ENCODE peak calls at places on chromosomes 4 and X, in seven cellular contexts. O is spleen, Q is ovary, F is tibial nerve, V is ascending aorta, U is right lobe of liver, X is pancreas. A is an unnamed sample. For H3K4me1, the result is how much of the 10 kb centered on the place peaks cover.

GRCh38 chr4:34709564-34709963 is 1534.8 kb downstream of the ARAP2 start:
- DNase-seq in Q (no peak), X (no peak), V (no peak), F (no peak), U (no peak), O (no peak), A (no peak)

GRCh38 chr4:182206916-182207315 is 36.3 kb upstream of the TENM3 start:
- DNase-seq in Q (no peak), X (no peak), V (no peak), F (no peak), O (no peak), U (no peak), A (no peak)

GRCh38 chrX:64206556-64207162 is 1.2 kb upstream of the AMER1 start:
- DNase-seq in X (peak), U (peak), V (no peak), O (no peak), F (no peak), Q (peak), A (peak)

GRCh38 chrX:134364711-134365110 is 95.3 kb upstream of the HPRT1 start:
- DNase-seq in X (no peak), O (no peak), F (no peak), V (no peak), U (no peak), Q (no peak), A (no peak)

GRCh38 chrX:9662148-9662547 is 103.5 kb downstream of the GPR143 start:
- DNase-seq in X (no peak), Q (no peak), F (no peak), O (no peak), V (no peak), U (no peak), A (no peak)

GRCh38 chr4:110270492-110271197 is 72.2 kb upstream of the ELOVL6 start:
- DNase-seq in F (no peak), Q (no peak), V (no peak), O (no peak), U (no peak), X (no peak), A (no peak)

GRCh38 chr4:34721835-34722234 is 1522.5 kb downstream of the ARAP2 start:
- DNase-seq in V (no peak), O (no peak), F (no peak), X (no peak), Q (no peak), U (no peak), A (no peak)

GRCh38 chrX:104668550-104668949 is 102.6 kb downstream of the IL1RAPL2 start:
- DNase-seq in X (no peak), Q (no peak), V (no peak), O (no peak), F (no peak), U (no peak), A (no peak)

GRCh38 chr4:26826721-26827120 is 33.9 kb upstream of the STIM2 start:
- DNase-seq in Q (no peak), V (no peak), O (no peak), F (no peak), X (peak), U (no peak), A (no peak)

GRCh38 chr4:150004481-150004880 is 73.8 kb upstream of the DCLK2 start:
- DNase-seq in Q (no peak), O (no peak), V (no peak), X (no peak), U (no peak), F (no peak), A (no peak)

GRCh38 chr4:212438-213174 is 88.3 kb downstream of the ZNF718 start:
- DNase-seq in Q (peak), F (no peak), U (peak), X (peak), V (peak), O (peak), A (peak)

GRCh38 chr4:180926277-180926676 is 1316.9 kb upstream of the TENM3 start:
- DNase-seq in O (no peak), Q (no peak), V (no peak), X (no peak), U (no peak), F (no peak), A (no peak)

GRCh38 chr4:129240816-129241215 is 144.9 kb downstream of the C4orf33 start:
- DNase-seq in U (peak), X (peak), V (no peak), F (no peak), Q (no peak), O (no peak), A (no peak)

GRCh38 chrX:10922841-10923240 is 188.3 kb upstream of the HCCS start:
- DNase-seq in Q (no peak), U (no peak), F (no peak), O (no peak), X (no peak), V (no peak), A (no peak)

GRCh38 chrX:130108647-130109428 is 1.5 kb downstream of the ELF4 start:
- DNase-seq in Q (no peak), X (no peak), V (no peak), O (peak), F (no peak), U (no peak), A (peak)

GRCh38 chr4:186622788-186623464 is 67.6 kb upstream of the MTNR1A start:
- DNase-seq in X (no peak), V (no peak), F (no peak), Q (no peak), U (no peak), O (no peak), A (peak)

GRCh38 chrX:74119016-74119910 is 184.7 kb upstream of the ZCCHC13 start:
- DNase-seq in F (no peak), Q (no peak), X (no peak), O (no peak), V (no peak), U (no peak), A (no peak)

GRCh38 chr4:42570221-42570620 is 86.7 kb downstream of the ATP8A1 start:
- DNase-seq in Q (no peak), V (no peak), X (peak), F (no peak), O (no peak), U (no peak), A (peak)

GRCh38 chr4:172826866-172827265 is 341.7 kb upstream of the GALNT7 start:
- DNase-seq in X (no peak), V (no peak), U (no peak), O (no peak), Q (no peak), F (no peak), A (no peak)

GRCh38 chrX:9166566-9166909 is 132.6 kb upstream of the FAM9B start:
- DNase-seq in O (no peak), U (peak), F (no peak), V (no peak), X (no peak), Q (no peak), A (no peak)

GRCh38 chr4:124427095-124427767 is 285.3 kb downstream of the ANKRD50 start:
- DNase-seq in U (peak), Q (no peak), F (no peak), V (no peak), X (no peak), O (no peak), A (peak)

GRCh38 chrX:18855919-18856644 is 127.8 kb downstream of the PHKA2 start:
- DNase-seq in U (no peak), V (no peak), Q (no peak), F (no peak), O (no peak), X (no peak), A (no peak)

GRCh38 chr4:151266542-151266941 is 10.4 kb upstream of the PRSS48 start:
- DNase-seq in O (no peak), F (no peak), V (no peak), U (no peak), Q (no peak), X (no peak), A (no peak)

GRCh38 chr4:68011684-68012083 is 48.4 kb upstream of the TMPRSS11A start:
- DNase-seq in Q (no peak), F (no peak), U (no peak), X (no peak), V (no peak), O (no peak), A (no peak)

GRCh38 chr4:75973770-75974169 is 17.0 kb downstream of the SDAD1 start:
- DNase-seq in X (no peak), U (no peak), F (no peak), V (no peak), O (no peak), Q (no peak), A (no peak)

GRCh38 chrX:132435222-132435621 is 53.6 kb downstream of the MBNL3 start:
- DNase-seq in F (no peak), V (no peak), U (no peak), Q (no peak), O (no peak), X (no peak), A (no peak)

GRCh38 chrX:134725103-134725690 is 66.9 kb upstream of the PLAC1 start:
- DNase-seq in Q (no peak), V (no peak), X (no peak), O (no peak), F (no peak), U (no peak), A (no peak)

GRCh38 chr4:98226396-98226795 is 34.8 kb upstream of the RAP1GDS1 start:
- DNase-seq in V (no peak), U (peak), O (no peak), X (no peak), F (no peak), Q (no peak), A (no peak)

GRCh38 chr4:139018971-139019758 is 3.6 kb downstream of the NOCT start:
- DNase-seq in O (no peak), Q (no peak), F (no peak), X (no peak), U (no peak), V (no peak), A (no peak)

GRCh38 chrX:139203681-139204575 is 326.6 kb upstream of the F9 start:
- DNase-seq in Q (peak), U (no peak), F (no peak), V (no peak), X (no peak), O (peak), A (peak)
- H3K4me3 ChIP-seq in Q (peak), U (peak), F (peak), V (peak), X (no peak), O (peak), A (peak)

DNA sequence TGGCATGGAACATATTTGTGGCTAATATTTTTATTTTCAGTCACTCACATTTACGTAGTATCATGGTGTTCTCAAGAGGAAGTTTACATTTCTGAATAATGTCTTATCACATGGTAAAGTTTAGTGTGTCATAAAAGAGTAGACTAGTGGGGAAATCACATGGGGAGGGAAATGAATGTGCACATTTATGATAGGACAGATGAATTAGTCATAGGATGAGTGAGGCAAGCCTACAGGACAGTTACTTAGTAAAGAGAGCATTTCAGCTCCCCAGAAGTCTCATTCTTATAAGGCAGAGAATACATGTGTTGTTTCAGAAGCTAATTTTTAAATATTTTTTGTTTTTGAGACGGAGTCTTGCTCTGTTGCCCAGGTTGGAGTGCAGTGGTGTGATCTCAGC is 6.2 kb downstream of the GK start:
- DNase-seq in F (no peak), X (no peak), U (no peak), V (no peak), O (no peak), Q (no peak), A (no peak)
- H3K27ac ChIP-seq in F (no peak), X (no peak), U (no peak), V (no peak), O (no peak), Q (no peak), A (no peak)

GRCh38 chr4:163611784-163612445 is 117.4 kb downstream of the TMA16 start:
- DNase-seq in O (no peak), F (no peak), U (no peak), V (no peak), X (no peak), Q (no peak), A (no peak)

GRCh38 chr4:163613375-163613774 is 118.9 kb downstream of the TMA16 start:
- DNase-seq in V (no peak), X (no peak), Q (no peak), F (no peak), O (no peak), U (no peak), A (no peak)

GRCh38 chr4:163611172-163611571 is 116.7 kb downstream of the TMA16 start:
- DNase-seq in Q (no peak), U (no peak), X (no peak), V (no peak), O (no peak), F (no peak), A (no peak)

GRCh38 chr4:163612762-163613161 is 118.3 kb downstream of the TMA16 start:
- DNase-seq in X (no peak), O (no peak), Q (no peak), V (no peak), F (no peak), U (no peak), A (no peak)

DNA sequence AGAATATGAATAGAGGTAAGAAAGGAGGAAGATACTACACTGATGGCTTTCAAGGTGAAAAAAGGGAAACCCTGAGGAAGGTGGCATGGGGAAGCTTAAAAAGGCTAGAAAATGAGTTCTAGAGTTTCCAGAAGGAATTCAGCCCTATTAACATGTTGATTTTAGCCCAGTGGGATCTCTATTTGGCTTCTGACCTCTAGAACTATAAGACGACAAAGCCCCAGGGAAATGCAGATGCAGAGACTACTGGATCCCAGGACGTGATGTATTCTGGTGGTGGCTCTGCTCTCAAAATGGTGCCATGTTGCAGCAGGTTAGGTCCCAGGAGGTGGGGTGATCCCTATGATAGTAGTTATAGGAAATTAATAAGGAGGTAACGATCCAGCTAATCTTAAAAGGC is 120.4 kb downstream of the TMA16 start:
- DNase-seq in X (no peak), V (no peak), O (no peak), Q (no peak), F (no peak), U (no peak), A (no peak)
- H3K4me1 ChIP-seq in X (under half), V (under half), O (under half), Q (under half), F (under half), U (under half), A (under half)

DNA sequence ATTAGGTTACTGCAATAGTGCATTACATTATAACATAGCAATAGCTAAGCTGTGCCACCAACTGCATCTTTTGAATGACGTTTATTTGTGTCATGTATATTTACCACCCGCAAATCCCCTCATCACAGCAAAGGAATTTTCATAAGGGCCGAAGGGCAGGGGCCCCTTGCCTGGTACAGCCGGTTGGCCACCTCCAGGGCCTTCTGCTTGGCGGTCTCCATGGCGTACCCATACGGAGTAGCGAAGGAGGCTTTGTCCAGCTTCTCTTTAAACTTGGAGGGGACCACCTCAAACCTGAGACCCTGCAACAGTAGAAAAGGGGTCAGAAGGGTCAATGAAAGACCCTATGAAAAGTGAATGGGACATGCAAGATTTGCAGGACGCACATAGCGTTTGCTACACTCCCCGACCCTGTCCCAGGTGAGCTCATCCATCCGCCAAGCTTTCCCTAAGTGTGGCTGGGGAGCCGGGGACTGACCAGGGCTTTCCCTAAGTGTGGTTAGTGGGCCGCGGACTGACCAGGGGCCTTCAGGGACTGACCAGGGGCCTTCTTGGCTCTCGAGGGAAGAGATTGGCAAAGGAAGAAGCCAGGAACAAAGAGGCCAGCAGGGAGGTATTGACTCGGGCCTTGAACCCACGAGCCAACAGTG is 10.6 kb downstream of the ASMTL start:
- DNase-seq in V (no peak), X (peak), F (no peak), Q (peak), U (peak), O (peak), A (no peak)
- H3K4me3 ChIP-seq in V (no peak), X (no peak), F (no peak), Q (no peak), U (no peak), O (no peak), A (no peak)

DNA sequence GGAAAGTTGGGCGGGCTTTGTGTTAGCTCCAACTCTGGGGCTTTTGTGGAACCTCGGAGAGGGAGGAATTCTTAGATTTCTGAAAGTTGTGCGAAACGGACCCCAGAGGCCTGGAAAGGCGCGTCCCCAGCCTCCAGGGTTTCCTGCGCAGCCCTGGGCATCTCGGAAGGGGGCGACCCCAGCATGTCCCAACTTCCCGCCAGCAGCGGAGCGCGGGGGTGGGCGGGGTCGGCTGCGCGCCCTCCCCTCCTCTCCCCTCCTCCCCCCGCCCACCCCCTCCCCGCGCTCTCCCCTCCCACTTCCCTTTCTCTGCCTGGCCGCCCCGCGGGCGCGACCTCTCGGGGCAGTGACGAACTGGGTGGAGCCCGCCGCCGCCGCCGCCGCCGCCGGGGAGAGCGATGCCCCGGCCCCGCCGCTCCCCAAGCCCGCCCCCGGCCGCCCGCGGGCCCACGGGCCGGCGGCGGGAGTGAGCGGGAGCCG is 16.8 kb downstream of the PTTG2 start:
- DNase-seq in F (peak), O (peak), V (peak), Q (peak), X (peak), U (peak), A (peak)
- H3K27ac ChIP-seq in F (peak), O (peak), V (peak), Q (peak), X (peak), U (peak), A (peak)

DNA sequence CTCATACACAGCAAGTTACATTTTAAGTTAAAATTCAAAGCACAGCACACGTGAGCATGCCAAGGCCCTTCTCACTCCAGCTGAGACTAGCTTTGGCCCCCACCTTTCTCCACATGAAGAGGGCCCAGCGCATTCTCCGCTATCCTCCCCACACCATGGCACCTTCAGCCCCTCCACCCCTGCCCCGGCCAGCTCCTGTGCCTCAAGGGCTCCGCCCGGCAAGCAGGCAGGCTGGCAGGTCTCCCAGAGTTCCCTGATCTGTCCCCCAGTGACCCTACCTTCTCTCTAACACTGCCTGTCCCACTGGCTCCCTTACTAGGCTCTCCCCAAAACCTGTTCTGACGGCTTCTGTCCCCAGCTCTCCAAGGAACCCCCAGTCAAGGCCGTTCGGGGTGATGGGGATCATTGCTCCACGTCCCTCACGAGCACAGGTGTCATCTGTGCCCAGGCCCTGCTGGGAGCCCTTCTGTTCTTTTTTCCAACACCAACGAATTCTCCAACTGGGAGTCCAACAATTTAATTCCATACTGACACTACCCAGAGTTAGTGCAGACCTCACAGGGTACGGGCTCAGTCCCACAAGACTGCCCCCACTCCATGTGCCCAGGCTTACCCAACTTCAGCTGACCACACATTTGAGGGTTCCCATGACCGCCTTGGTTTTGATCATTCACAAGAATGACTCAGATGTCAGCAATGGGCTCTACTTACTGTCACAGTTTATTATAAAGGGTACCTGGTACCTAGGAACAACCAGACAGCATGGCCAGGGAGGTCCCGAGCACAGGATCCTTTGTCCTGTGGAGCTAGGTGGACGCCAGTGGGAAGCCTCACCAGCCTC is 4.2 kb downstream of the LETM1 start:
- DNase-seq in F (no peak), X (no peak), U (peak), V (no peak), Q (no peak), O (peak), A (peak)
- H3K4me1 ChIP-seq in F (under half), X (under half), U (under half), V (under half), Q (under half), O (half or more), A (under half)

GRCh38 chrX:118497180-118497814 is 1.7 kb downstream of the DOCK11 start:
- DNase-seq in Q (no peak), O (no peak), X (no peak), U (no peak), F (no peak), V (no peak), A (no peak)
- H3K4me3 ChIP-seq in Q (no peak), O (peak), X (no peak), U (no peak), F (no peak), V (peak), A (peak)

A was measured in right cardiac atrium.